ENCODE peak calls at places on chromosome 5, in ten cellular contexts. W is substantia nigra; H is GM19239; S is stimulated activated naive CD8-positive, alpha-beta T cell treated with anti-CD3 and anti-CD28 coated beads, Interleukin-15, Interleukin-2, amounts not matched to agents 100 U/mL and 50 U/mL, for 24 hours; X is heart left ventricle; C is fibroblast of mammary gland; K is activated CD4-positive, alpha-beta T cell treated with anti-CD3 and anti-CD28 coated beads, Interleukin-2, amount 50 U/mL, for 4 hours; G is HFFc6; P is CD8-positive, alpha-beta T cell; Q is memory B cell. M is an unnamed sample.

GRCh38 chr5:89043676-89044075 is 160.7 kb upstream of the MEF2C start:
- DNase-seq in P (no peak), W (no peak), Q (no peak), K (no peak), G (peak), C (no peak), X (no peak), S (no peak), H (peak), M (no peak)

GRCh38 chr5:151236888-151237287 is 13.0 kb upstream of the CCDC69 start:
- DNase-seq in X (no peak), G (no peak), S (no peak), C (no peak), P (no peak), W (no peak), H (no peak), K (no peak), Q (no peak), M (no peak)

GRCh38 chr5:124527220-124527991 is 219.0 kb downstream of the ZNF608 start:
- DNase-seq in X (no peak), W (no peak), C (peak), H (no peak), S (no peak), G (no peak), Q (no peak), P (no peak), K (no peak), M (peak)

GRCh38 chr5:121915765-121916164 is 46.0 kb upstream of the SRFBP1 start:
- DNase-seq in S (no peak), G (no peak), W (no peak), X (no peak), K (no peak), C (no peak), Q (no peak), P (no peak), H (no peak), M (no peak)

GRCh38 chr5:94316916-94317838 is 301.2 kb downstream of the KIAA0825 start:
- DNase-seq in H (no peak), G (no peak), X (no peak), P (no peak), Q (no peak), S (no peak), C (peak), W (no peak), K (no peak), M (no peak)

GRCh38 chr5:149333711-149334443 is 11.4 kb upstream of the GRPEL2 start:
- DNase-seq in G (no peak), C (no peak), S (no peak), Q (no peak), X (no peak), W (no peak), H (no peak), P (no peak), K (no peak), M (no peak)

GRCh38 chr5:153425914-153426313 is 64.6 kb upstream of the GRIA1 start:
- DNase-seq in P (no peak), H (no peak), Q (no peak), W (no peak), X (no peak), S (peak), C (peak), G (no peak), K (no peak), M (no peak)

GRCh38 chr5:60092671-60093422 is 199.3 kb upstream of the PDE4D start:
- DNase-seq in H (no peak), X (no peak), Q (no peak), W (no peak), P (no peak), S (no peak), G (peak), C (peak), K (no peak), M (no peak)

GRCh38 chr5:144086295-144086694 is 84.2 kb downstream of the YIPF5 start:
- DNase-seq in S (no peak), C (no peak), Q (no peak), P (no peak), K (no peak), H (no peak), G (no peak), W (no peak), X (no peak), M (no peak)

GRCh38 chr5:134161712-134162395 is 14.9 kb downstream of the SKP1 start:
- DNase-seq in S (no peak), W (no peak), H (no peak), C (no peak), X (no peak), K (no peak), P (no peak), G (no peak), Q (no peak), M (no peak)

GRCh38 chr5:61277190-61277589 is 54.9 kb upstream of the ZSWIM6 start:
- DNase-seq in X (no peak), W (no peak), H (no peak), Q (no peak), P (no peak), C (peak), G (peak), K (no peak), S (no peak), M (peak)

GRCh38 chr5:140220032-140220697 is 45.2 kb downstream of the CYSTM1 start:
- DNase-seq in G (peak), W (no peak), H (no peak), X (no peak), P (no peak), K (no peak), C (peak), S (peak), Q (no peak), M (no peak)

GRCh38 chr5:3023678-3024077 is 272.2 kb upstream of the IRX2 start:
- DNase-seq in Q (no peak), S (no peak), P (no peak), K (no peak), X (no peak), H (no peak), W (no peak), C (no peak), G (no peak), M (no peak)

GRCh38 chr5:170986598-170986997 is 124.8 kb downstream of the RANBP17 start:
- DNase-seq in S (no peak), C (peak), K (no peak), W (no peak), P (no peak), H (no peak), Q (no peak), X (no peak), G (peak), M (no peak)

GRCh38 chr5:89697581-89697980 is 712.0 kb downstream of the CETN3 start:
- DNase-seq in P (no peak), K (no peak), H (no peak), C (no peak), X (no peak), Q (no peak), S (no peak), G (no peak), W (no peak), M (no peak)

GRCh38 chr5:90640484-90641059 is 82.0 kb downstream of the ADGRV1 start:
- DNase-seq in S (no peak), W (no peak), X (no peak), H (no peak), C (no peak), K (no peak), G (no peak), Q (no peak), P (no peak), M (peak)

M was measured in globus pallidus.